ENCODE peak calls at places on chromosome 3, in four cellular contexts. B is GM12878, M is K562, C is HepG2. J is an unnamed sample.

GRCh38 chr3:176939022-176939817 is 258.1 kb downstream of the TBL1XR1 start:
- DNase-seq in B (peak; percentile 5), M (peak; percentile 61), C (peak; percentile 67), J (peak; percentile 68)

GRCh38 chr3:113212155-113212844 is 943 bp downstream of the BOC start:
- DNase-seq in B (no peak), M (no peak), C (no peak), J (no peak)

GRCh38 chr3:104102386-104102785 is 1264.3 kb upstream of the ALCAM start:
- DNase-seq in B (peak; percentile 23), M (no peak), C (peak; percentile 29), J (peak; percentile 26)

GRCh38 chr3:120678331-120678845 is 3.7 kb downstream of the HGD start:
- DNase-seq in B (peak; percentile 35), M (no peak), C (peak; percentile 96), J (peak; percentile 8)

GRCh38 chr3:193052294-193052693 is 134.6 kb upstream of the MB21D2 start:
- DNase-seq in B (no peak), M (no peak), C (no peak), J (no peak)

GRCh38 chr3:30600572-30600971 is 5.8 kb upstream of the TGFBR2 start:
- DNase-seq in B (no peak), M (no peak), C (no peak), J (no peak)

GRCh38 chr3:13654330-13655073 is 105.6 kb downstream of the FBLN2 start:
- DNase-seq in B (no peak), M (peak; percentile 47), C (no peak), J (no peak)

GRCh38 chr3:58386966-58387365 is 46.7 kb downstream of the PDHB start:
- DNase-seq in B (no peak), M (no peak), C (no peak), J (no peak)

GRCh38 chr3:52185837-52186236 is 12.1 kb upstream of the ALAS1 start:
- DNase-seq in B (no peak), M (no peak), C (no peak), J (no peak)

GRCh38 chr3:47251689-47252088 is 30.9 kb downstream of the KIF9 start:
- DNase-seq in B (no peak), M (no peak), C (no peak), J (no peak)

GRCh38 chr3:58102371-58102750 is 94.1 kb downstream of the FLNB start:
- DNase-seq in B (no peak), M (no peak), C (no peak), J (no peak)

GRCh38 chr3:112303811-112304325 is 9.9 kb upstream of the SLC9C1 start:
- DNase-seq in B (no peak), M (no peak), C (no peak), J (no peak)

GRCh38 chr3:105829229-105829628 is 39.6 kb downstream of the CBLB start:
- DNase-seq in B (no peak), M (no peak), C (no peak), J (no peak)

GRCh38 chr3:42077785-42078184 is 13.4 kb upstream of the TRAK1 start:
- DNase-seq in B (no peak), M (no peak), C (no peak), J (no peak)

GRCh38 chr3:99747915-99748314 is 69.7 kb upstream of the CMSS1 start:
- DNase-seq in B (no peak), M (no peak), C (no peak), J (no peak)

GRCh38 chr3:41450416-41451231 is 251.3 kb downstream of the CTNNB1 start:
- DNase-seq in B (no peak), M (no peak), C (no peak), J (peak; percentile 61)

GRCh38 chr3:112056451-112056929 is 22.0 kb downstream of the TMPRSS7 start:
- DNase-seq in B (no peak), M (no peak), C (no peak), J (no peak)

GRCh38 chr3:127411083-127411727 is 123.4 kb upstream of the PRR20G start:
- DNase-seq in B (no peak), M (peak; percentile 71), C (no peak), J (no peak)

GRCh38 chr3:39050020-39050419 is 1.7 kb downstream of the SCN11A start:
- DNase-seq in B (no peak), M (no peak), C (no peak), J (no peak)

GRCh38 chr3:8824238-8824637 is 54.8 kb upstream of the OXTR start:
- DNase-seq in B (no peak), M (no peak), C (no peak), J (no peak)

GRCh38 chr3:15428539-15428938 is 1.1 kb downstream of the EAF1 start:
- DNase-seq in B (no peak), M (no peak), C (no peak), J (no peak)

GRCh38 chr3:155302476-155302875 is 9.0 kb upstream of the STRIT1 start:
- DNase-seq in B (no peak), M (no peak), C (no peak), J (no peak)
- TF ChIP-seq FOXM1 in B (no peak), M (no peak), C (no peak), J (no peak)

DNA sequence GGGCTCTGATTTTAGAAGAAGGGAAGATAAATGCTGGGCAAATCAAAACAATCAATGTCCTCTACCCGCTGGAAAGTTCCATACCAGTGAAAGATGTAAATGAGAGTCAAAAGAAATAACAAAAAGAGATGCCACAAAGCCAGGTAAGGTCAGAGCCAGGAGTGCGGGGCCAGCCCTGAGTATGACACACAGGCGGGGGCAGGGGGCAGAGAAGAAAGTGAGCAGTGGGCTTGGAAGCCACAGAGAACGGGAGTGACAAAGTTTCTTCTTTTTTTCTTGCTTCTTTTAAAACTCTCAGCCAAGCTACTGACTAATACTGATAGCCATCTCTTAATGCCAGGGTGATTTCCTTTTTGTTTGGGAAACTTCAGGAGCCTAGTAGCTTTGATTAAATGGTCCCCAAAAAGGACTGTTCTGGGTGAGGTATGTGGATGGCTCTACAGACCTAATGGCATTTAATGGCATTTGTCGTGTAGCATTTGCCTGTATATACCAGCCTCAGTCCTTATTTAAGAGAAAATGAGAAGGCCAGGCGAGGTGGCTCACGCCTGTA is 23.1 kb upstream of the TSEN2 start:
- DNase-seq in B (no peak), M (no peak), C (no peak), J (no peak)
- TF ChIP-seq SP1 in B (no peak), M (no peak), C (no peak), J (no peak)

GRCh38 chr3:140206196-140207040 is 271.4 kb downstream of the CLSTN2 start:
- DNase-seq in B (no peak), M (peak; percentile 10), C (no peak), J (peak; percentile 39)
- TF ChIP-seq FOXM1 in B (no peak), M (no peak), C (no peak), J (no peak)

GRCh38 chr3:118960876-118961275 is 73.8 kb downstream of the IGSF11 start:
- DNase-seq in B (no peak), M (no peak), C (no peak), J (no peak)
- TF ChIP-seq SP1 in B (no peak), M (no peak), C (no peak), J (no peak)

GRCh38 chr3:172316758-172317157 is 131.5 kb downstream of the GHSR start:
- DNase-seq in B (no peak), M (no peak), C (no peak), J (no peak)

GRCh38 chr3:172317481-172317880 is 130.8 kb downstream of the GHSR start:
- DNase-seq in B (no peak), M (no peak), C (no peak), J (no peak)

GRCh38 chr3:172313671-172314070 is 134.6 kb downstream of the GHSR start:
- DNase-seq in B (no peak), M (no peak), C (no peak), J (no peak)

GRCh38 chr3:172314616-172315015 is 133.6 kb downstream of the GHSR start:
- DNase-seq in B (no peak), M (no peak), C (no peak), J (no peak)

DNA sequence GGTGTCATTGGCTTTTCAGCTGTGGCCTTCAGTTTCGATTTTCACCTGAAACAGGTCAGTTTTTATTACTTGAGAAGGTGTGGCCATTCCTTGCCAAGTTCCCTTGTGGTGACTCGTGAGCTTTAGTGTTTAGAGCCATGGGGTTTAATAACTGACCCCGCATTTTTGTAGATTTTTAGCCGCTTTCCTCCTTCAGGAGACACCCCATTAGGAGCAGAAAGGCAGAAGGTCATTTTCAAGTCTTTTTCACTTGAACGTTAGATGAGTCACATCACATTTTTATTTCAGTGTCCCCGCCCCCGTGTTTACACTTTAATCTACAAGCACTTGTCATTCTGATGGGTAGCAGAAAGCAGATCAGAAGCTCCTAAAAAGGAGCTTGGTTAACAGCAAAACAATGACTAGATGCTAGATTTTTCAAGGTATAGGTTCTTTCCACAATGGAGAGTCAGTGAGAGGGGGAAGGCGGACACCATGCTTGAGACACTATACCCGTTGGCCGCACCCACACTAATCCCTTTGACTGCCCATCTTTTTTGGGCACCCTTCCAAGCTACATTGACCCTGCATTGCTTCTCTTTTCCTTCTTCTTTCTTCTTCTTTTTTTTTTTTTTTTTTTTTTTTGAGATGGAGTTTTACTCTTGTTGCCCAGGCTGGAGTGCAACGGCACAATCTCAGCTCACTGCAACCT is 132.7 kb downstream of the GHSR start:
- DNase-seq in B (no peak), M (peak; percentile 37), C (no peak), J (no peak)
- TF ChIP-seq FOXM1 in B (no peak), M (no peak), C (no peak), J (no peak)

GRCh38 chr3:23723930-23724329 is 81.8 kb upstream of the UBE2E1 start:
- DNase-seq in B (peak; percentile 31), M (no peak), C (no peak), J (no peak)

GRCh38 chr3:23734481-23734880 is 71.3 kb upstream of the UBE2E1 start:
- DNase-seq in B (no peak), M (no peak), C (no peak), J (no peak)

GRCh38 chr3:23723153-23723552 is 82.6 kb upstream of the UBE2E1 start:
- DNase-seq in B (no peak), M (no peak), C (no peak), J (no peak)

GRCh38 chr3:23726811-23727548 is 78.8 kb upstream of the UBE2E1 start:
- DNase-seq in B (peak; percentile 45), M (no peak), C (no peak), J (no peak)

DNA sequence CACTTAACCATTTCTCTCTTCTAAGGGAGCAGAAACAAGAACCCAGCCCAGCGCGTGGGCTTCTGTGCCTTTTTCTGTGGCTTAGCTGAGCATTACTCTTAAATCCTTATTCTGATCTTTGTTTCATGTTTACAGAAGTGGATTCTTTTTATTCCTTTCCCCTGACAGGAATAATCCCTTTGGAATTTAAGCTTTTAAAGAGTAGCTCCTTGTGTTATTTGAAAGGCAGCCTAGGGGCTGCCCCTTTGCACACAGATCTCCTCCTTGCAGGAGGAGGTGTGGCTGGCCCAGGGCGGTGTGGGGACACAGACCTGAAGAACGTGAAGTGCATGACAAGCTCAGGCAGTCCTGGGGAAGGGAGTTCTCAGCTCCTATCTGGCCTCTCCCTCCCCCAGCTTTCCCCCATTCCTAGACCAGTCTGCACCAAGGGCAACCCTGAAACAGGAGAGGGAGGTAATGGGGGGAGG is 77.1 kb upstream of the UBE2E1 start:
- DNase-seq in B (no peak), M (no peak), C (no peak), J (no peak)
- TF ChIP-seq SP1 in B (no peak), M (no peak), C (no peak), J (no peak)

J was measured in HEK293T.